ENCODE peak calls at places on chromosomes 3 and 15, in six cellular contexts. M is neuronal stem cell, T is GM12865, H is brain microvascular endothelial cell, L is adrenal gland, B is bronchial epithelial cell. Z is an unnamed sample.

GRCh38 chr3:187398955-187399354 is 30.8 kb downstream of the RTP4 start:
- DNase-seq in M (no peak), B (no peak), L (no peak), T (no peak), H (no peak), Z (no peak)

GRCh38 chr15:49625460-49626036 is 4.7 kb downstream of the DTWD1 start:
- DNase-seq in H (no peak), T (no peak), L (no peak), B (no peak), M (no peak), Z (no peak)

GRCh38 chr3:143847787-143848631 is at the start of gene SLC9A9:
- DNase-seq in T (peak), L (peak), M (no peak), B (peak), H (peak), Z (no peak)

GRCh38 chr3:65751123-65751700 is 287.5 kb downstream of the MAGI1 start:
- DNase-seq in B (peak), L (peak), M (peak), T (peak), H (peak), Z (peak)

GRCh38 chr15:89936051-89936792 is 23.5 kb upstream of the ARPIN start:
- DNase-seq in L (no peak), M (no peak), T (no peak), H (no peak), B (no peak), Z (no peak)

GRCh38 chr3:126549861-126550487 is 8.8 kb downstream of the C3orf22 start:
- DNase-seq in H (no peak), B (no peak), T (no peak), M (no peak), L (peak), Z (no peak)

GRCh38 chr3:130772124-130772523 is 25.5 kb upstream of the PIK3R4 start:
- DNase-seq in L (no peak), M (no peak), H (no peak), B (no peak), T (no peak), Z (no peak)

GRCh38 chr3:69250014-69250413 is 127.6 kb upstream of the LMOD3 start:
- DNase-seq in L (no peak), M (peak), T (no peak), B (no peak), H (no peak), Z (peak)

GRCh38 chr3:22284559-22284958 is 533.5 kb upstream of the ZNF385D start:
- DNase-seq in H (peak), B (peak), T (no peak), M (no peak), L (no peak), Z (no peak)

GRCh38 chr3:161700998-161701397 is 204.4 kb downstream of the OTOL1 start:
- DNase-seq in H (no peak), M (no peak), T (peak), L (no peak), B (no peak), Z (no peak)

GRCh38 chr15:42080585-42081462 is 13.5 kb downstream of the PLA2G4D start:
- DNase-seq in L (no peak), T (no peak), H (peak), M (no peak), B (peak), Z (no peak)

GRCh38 chr15:67181221-67181639 is 73.2 kb downstream of the AAGAB start:
- DNase-seq in H (no peak), M (no peak), B (no peak), L (no peak), T (no peak), Z (no peak)

GRCh38 chr15:65400760-65401606 is 21.8 kb downstream of the IGDCC4 start:
- DNase-seq in T (peak), H (peak), M (peak), B (peak), L (peak), Z (peak)

GRCh38 chr15:45307230-45307924 is 55.3 kb downstream of the SLC28A2 start:
- DNase-seq in M (no peak), T (peak), L (no peak), B (peak), H (peak), Z (no peak)

DNA sequence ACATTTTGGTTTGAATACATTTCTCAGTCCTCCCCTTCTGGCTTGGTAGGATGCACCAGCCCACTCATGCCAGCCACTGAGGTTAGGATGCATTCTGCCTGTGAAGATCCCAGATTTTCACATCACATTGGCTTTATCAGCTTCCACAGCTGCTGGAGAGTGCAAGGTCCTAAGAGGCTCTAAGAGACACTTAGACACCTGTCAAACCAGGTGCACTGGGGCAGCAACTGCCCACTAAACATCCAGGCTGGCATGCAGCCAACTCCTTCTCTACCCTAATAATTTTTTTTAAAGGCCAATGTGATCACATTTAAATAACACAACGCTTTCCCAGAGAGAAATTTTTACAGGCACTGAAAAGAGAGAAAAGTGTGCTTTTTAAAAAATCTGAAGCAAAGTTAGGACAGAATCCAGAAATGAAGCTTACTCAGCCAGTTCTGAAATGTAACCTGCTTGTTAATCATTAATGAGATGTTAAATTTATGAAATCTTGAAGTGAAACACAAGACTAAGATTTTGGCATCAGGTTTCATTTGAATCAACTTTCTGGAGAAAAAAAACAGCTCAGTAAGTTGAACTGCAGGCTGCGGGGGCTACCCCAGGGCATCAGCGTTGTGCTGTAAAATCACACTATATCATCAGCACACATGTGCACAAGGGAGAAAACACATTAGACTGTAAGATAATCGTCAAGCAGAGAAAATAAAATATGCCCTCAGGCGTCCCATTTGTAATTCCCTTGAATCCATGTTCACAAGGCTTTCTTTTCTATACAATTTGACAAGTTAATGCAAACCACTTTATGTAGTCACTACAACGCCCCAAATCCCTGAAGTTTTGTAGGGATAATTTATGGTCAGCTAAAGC is 312.9 kb downstream of the ZBBX start:
- DNase-seq in L (no peak), B (no peak), H (no peak), M (no peak), T (no peak), Z (no peak)
- H3K4me3 ChIP-seq in L (no peak), B (no peak), H (no peak), M (no peak), T (no peak), Z (no peak)

DNA sequence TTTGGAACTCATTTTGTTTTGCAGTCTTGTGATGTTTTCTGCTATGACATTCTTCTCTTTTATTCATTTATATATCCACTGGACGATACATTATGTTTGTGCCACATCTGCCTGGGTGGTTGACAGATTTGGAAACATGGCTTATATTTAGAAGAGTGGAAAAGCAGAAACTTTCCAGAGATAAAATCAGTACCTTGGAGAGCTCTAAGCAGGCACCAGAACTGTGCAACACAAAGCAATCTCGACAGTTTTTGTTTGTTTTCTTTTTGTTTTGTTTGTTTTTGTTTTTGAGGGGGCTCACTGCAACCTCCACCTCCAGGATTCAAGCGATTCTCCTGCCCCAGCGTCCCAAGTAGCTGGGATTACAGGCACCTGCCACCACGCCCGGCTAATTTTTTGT is 45.5 kb downstream of the SYN2 start:
- DNase-seq in L (no peak), M (no peak), T (no peak), B (peak), H (no peak), Z (no peak)
- H3K4me3 ChIP-seq in L (no peak), M (no peak), T (no peak), B (no peak), H (no peak), Z (no peak)

GRCh38 chr3:58010562-58010961 is 2.3 kb downstream of the FLNB start:
- DNase-seq in B (no peak), H (no peak), T (no peak), L (no peak), M (no peak), Z (no peak)
- H3K4me3 ChIP-seq in B (peak), H (peak), T (no peak), L (no peak), M (no peak), Z (peak)

DNA sequence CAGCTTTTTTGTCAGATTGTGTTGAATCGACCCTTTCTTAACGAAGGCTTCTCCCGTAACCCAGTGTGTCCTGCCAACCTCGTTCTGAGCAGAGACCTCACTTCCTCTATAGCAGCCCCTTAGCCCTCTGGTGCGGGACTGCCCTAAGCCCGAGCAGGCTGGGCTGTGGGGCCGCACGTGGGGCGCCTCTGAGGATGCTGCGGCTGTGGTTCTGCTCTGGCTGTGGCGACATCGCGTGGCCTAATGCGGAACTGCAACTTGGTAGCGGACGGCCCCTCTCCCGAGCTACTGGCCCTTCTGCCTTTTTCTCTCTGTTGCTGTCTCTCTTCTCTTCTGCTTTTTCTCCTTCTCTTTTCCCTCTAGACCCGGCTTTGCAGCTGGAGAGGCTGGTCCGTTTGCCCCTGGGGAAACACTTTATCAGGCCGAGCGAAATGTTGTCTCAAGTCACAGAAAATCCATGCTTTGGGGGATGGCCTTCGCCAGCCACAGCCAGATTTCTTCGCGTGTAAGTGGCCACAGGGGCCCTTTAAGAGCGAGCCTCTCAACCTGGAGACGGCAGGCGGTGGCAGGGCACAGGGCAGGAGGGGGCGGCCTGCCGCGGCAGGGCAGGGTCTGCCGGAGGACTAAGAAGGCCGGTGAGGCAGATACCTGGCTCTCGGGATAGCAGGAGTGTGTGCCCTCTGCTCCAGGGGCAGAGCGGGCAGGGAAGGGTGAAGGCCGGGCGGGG is 19.4 kb upstream of the KIF23 start:
- DNase-seq in T (peak), M (peak), B (peak), H (peak), L (peak), Z (peak)
- H3K4me3 ChIP-seq in T (no peak), M (no peak), B (no peak), H (no peak), L (no peak), Z (no peak)

GRCh38 chr3:38649500-38650247 is at the start of gene SCN5A:
- DNase-seq in H (no peak), L (peak), T (peak), M (no peak), B (no peak), Z (no peak)
- H3K4me3 ChIP-seq in H (peak), L (no peak), T (peak), M (peak), B (peak), Z (peak)

GRCh38 chr3:36991923-36992805 is 767 bp downstream of the EPM2AIP1 start:
- DNase-seq in H (peak), L (no peak), T (peak), B (peak), M (no peak), Z (no peak)

GRCh38 chr3:36989568-36989967 is 3.4 kb downstream of the EPM2AIP1 start:
- DNase-seq in T (no peak), B (no peak), M (no peak), H (no peak), L (no peak), Z (no peak)

GRCh38 chr3:36991147-36991546 is 1.8 kb downstream of the EPM2AIP1 start:
- DNase-seq in M (no peak), L (no peak), T (peak), H (no peak), B (no peak), Z (no peak)

GRCh38 chr3:36988336-36988735 is 4.6 kb downstream of the EPM2AIP1 start:
- DNase-seq in B (no peak), M (no peak), L (no peak), T (no peak), H (no peak), Z (no peak)

DNA sequence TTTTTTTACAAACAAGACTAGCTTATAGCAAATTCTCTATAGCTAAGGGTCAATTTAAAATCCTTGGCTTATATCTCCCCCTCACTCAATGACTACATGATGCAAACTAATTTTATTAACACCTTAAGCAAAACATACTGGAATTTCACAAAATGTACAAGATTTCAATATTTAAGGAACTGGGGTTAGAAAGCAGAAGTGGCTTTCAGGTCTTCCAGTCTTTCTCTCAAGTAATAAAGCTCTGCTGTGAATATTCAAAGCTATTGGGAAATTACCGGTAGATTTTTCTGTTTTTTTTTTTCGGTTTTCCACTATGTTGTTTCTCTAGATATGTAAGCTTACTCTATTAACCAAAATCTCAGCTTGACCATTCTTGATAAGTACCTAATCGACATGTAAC is 3.9 kb downstream of the EPM2AIP1 start:
- DNase-seq in H (no peak), M (no peak), B (no peak), L (no peak), T (no peak), Z (no peak)
- H3K4me3 ChIP-seq in H (no peak), M (no peak), B (no peak), L (no peak), T (peak), Z (no peak)

DNA sequence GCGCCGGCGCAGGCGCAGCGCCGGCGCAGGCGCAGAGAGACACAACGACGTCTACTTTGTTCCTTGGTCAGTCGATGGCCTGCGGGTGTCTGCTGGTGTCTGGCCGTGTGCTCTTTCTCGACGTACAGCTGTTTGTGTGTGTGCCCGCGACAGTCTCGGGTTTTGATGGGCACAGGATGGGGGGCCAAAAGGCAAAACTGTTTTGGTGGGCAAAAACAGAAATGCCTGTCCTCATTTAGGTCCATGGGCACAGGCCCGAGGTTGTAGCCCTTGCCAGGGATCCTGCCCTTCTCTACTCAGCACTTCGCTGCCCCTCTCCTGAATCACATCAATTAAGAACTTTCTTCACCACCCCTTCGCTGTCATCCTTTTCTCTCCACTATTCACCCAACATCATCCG is 184.8 kb upstream of the CHL1 start:
- DNase-seq in H (no peak), L (no peak), T (no peak), M (no peak), B (no peak), Z (no peak)
- H3K4me3 ChIP-seq in H (no peak), L (no peak), T (no peak), M (no peak), B (peak), Z (no peak)